ENCODE peak calls at places on chromosomes 3 and 15, in six cellular contexts. I is neuronal stem cell, J is IMR-90, K is H9, F is trophoblast cell, Q is H1. V is an unnamed sample.

GRCh38 chr3:196662033-196662432 is 22.5 kb downstream of the NRROS start:
- DNase-seq in I (no peak), J (no peak), K (no peak), F (peak), Q (no peak), V (no peak)

GRCh38 chr3:127814325-127814781 is 8.0 kb downstream of the MGLL start:
- DNase-seq in I (no peak), J (no peak), K (no peak), F (no peak), Q (no peak), V (no peak)

GRCh38 chr3:120471643-120472042 is 20.9 kb upstream of the FSTL1 start:
- DNase-seq in I (no peak), J (peak), K (no peak), F (peak), Q (no peak), V (no peak)

GRCh38 chr3:21256932-21257331 is 494.1 kb downstream of the ZNF385D start:
- DNase-seq in I (no peak), J (no peak), K (no peak), F (no peak), Q (no peak), V (no peak)

GRCh38 chr15:47296911-47297310 is 420.4 kb upstream of the SEMA6D start:
- DNase-seq in I (no peak), J (no peak), K (no peak), F (no peak), Q (no peak), V (no peak)

GRCh38 chr3:180854887-180855286 is 57.6 kb upstream of the FXR1 start:
- DNase-seq in I (no peak), J (no peak), K (no peak), F (no peak), Q (no peak), V (no peak)

GRCh38 chr15:99439524-99439835 is 126.3 kb upstream of the MEF2A start:
- DNase-seq in I (no peak), J (no peak), K (no peak), F (no peak), Q (no peak), V (no peak)

GRCh38 chr3:42443292-42443691 is 32.9 kb upstream of the LYZL4 start:
- DNase-seq in I (no peak), J (no peak), K (no peak), F (no peak), Q (no peak), V (no peak)

GRCh38 chr3:190024912-190025311 is 95.8 kb downstream of the P3H2 start:
- DNase-seq in I (no peak), J (peak), K (no peak), F (no peak), Q (no peak), V (peak)

GRCh38 chr15:85667491-85668424 is 127.0 kb downstream of the KLHL25 start:
- DNase-seq in I (no peak), J (peak), K (no peak), F (peak), Q (no peak), V (peak)

GRCh38 chr3:27905625-27906024 is 183.5 kb upstream of the EOMES start:
- DNase-seq in I (no peak), J (no peak), K (no peak), F (no peak), Q (no peak), V (no peak)

GRCh38 chr3:43855674-43856299 is 165.0 kb downstream of the ABHD5 start:
- DNase-seq in I (peak), J (peak), K (peak), F (peak), Q (peak), V (peak)

GRCh38 chr3:138325990-138326389 is 3.7 kb downstream of the NME9 start:
- DNase-seq in I (no peak), J (no peak), K (no peak), F (peak), Q (no peak), V (peak)

GRCh38 chr3:131995936-131996335 is 38.9 kb downstream of the CPNE4 start:
- DNase-seq in I (no peak), J (no peak), K (no peak), F (no peak), Q (no peak), V (no peak)

GRCh38 chr3:48285132-48285531 is 44.2 kb downstream of the ZNF589 start:
- DNase-seq in I (no peak), J (peak), K (no peak), F (peak), Q (no peak), V (no peak)

GRCh38 chr3:42887084-42887483 is 11.4 kb upstream of the CYP8B1 start:
- DNase-seq in I (no peak), J (no peak), K (no peak), F (no peak), Q (no peak), V (no peak)

DNA sequence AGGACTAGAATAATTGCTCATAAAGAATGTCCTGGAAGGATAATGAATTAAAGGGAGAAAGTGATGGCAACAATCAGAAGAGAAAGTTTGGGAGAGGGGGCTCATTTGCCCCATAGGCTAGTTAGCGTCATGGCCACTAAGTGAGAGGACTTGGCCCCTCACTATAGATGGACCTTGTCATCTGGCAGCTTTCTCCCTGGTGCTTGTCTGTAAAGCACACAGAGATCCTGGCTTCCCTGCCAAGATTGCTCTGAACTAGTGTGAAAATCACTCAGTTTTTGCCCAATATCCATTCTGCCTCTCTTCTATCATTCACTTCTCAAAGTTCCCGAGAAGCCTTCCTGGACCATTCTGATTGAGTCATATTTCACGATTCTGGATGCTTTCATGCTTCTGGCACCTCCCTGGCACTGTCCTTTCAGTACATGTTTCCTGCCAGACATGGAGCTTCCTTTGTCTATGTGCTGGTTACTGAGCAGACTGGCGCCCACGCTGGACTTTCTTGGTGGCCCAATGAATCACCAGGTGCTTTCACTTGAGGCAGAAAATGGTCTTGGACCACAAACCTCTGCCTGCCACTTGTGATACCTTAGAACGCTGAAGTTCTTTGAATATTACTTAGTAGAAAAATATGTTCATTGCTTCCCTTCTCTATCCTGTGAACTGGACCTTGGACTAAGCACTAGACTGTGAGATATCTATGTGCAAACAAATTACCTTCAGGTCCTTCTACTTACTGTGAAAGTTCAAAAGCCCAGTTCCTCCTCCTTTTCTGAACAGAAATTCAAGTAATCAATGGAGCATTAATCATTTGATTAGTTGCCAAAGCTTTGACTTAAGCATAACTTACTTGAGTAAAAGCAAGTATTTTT is 709.7 kb upstream of the CFAP20DC start:
- DNase-seq in I (no peak), J (no peak), K (no peak), F (no peak), Q (no peak), V (no peak)
- H4K91ac ChIP-seq in I (no peak), J (peak), K (no peak), F (no peak), Q (no peak), V (no peak)

DNA sequence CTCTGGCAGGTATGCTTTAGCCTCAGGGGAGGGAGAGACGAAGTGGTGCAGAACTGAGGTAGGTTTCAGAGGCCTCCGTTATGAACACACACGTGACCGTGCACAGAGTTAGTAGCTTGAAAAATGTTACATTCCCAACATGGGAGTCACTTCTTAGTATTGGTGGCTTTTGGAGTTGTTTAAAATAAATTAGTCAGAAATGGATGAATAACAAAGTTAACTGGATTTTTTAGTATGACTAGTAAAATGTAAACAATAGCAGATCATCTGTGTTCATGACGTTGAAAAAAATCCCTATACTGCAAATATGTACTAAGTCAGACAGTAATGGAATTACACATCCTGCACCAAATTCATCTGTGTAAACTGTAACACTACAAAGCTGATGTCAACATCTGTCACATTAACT is 279.6 kb downstream of the KLF13 start:
- DNase-seq in I (no peak), J (peak), K (no peak), F (peak), Q (no peak), V (peak)
- H4K91ac ChIP-seq in I (no peak), J (no peak), K (no peak), F (no peak), Q (no peak), V (no peak)

DNA sequence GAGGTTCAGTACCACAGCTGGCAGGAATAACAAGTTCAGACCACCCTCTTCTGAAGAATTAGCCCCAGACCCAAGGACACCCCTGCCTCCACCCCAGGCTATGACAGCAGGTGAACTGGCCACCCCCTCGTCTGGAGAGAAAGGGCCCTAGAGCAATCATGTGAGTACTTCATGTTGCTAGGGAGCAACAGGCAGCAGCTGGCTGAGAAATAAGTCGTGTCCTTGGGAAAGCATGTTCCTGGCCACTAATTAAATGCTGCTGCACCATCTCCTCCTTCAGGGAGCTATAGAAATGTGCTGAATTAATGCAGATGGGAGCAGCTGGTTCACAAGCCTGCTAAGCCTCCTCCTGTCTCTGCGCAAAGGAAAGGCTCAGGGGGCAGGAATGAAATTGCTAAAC is 31.5 kb downstream of the MRPS11 start:
- DNase-seq in I (no peak), J (no peak), K (no peak), F (no peak), Q (no peak), V (no peak)
- H4K91ac ChIP-seq in I (no peak), J (no peak), K (no peak), F (peak), Q (no peak), V (no peak)

GRCh38 chr3:165217739-165218138 is 21.6 kb upstream of the SLITRK3 start:
- DNase-seq in I (no peak), J (no peak), K (no peak), F (no peak), Q (no peak), V (no peak)
- H4K91ac ChIP-seq in I (no peak), J (no peak), K (no peak), F (no peak), Q (no peak), V (no peak)

DNA sequence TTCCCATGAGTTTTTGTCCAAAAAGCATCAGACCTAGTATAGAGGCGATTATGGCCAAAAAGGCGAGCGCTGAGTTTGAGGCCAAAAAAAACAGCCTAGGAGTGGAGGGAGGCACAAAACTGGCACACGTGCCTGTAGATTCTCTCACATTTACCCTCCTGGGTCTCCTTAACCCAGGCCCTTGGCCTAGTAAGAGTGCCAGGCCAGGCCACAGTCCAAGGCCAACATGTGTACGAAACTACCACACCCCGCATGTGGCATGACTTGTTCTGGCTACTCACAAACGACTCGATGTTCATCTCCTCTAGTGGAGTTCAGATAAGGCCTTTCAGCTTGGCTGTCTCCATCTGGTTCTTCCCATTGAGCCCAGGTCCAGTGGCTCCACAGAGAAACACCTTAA is 62.9 kb downstream of the DUT start:
- DNase-seq in I (no peak), J (no peak), K (no peak), F (no peak), Q (no peak), V (no peak)
- H4K91ac ChIP-seq in I (no peak), J (no peak), K (no peak), F (no peak), Q (no peak), V (no peak)

GRCh38 chr15:88003928-88004327 is 252.6 kb downstream of the NTRK3 start:
- DNase-seq in I (no peak), J (no peak), K (peak), F (peak), Q (no peak), V (no peak)

GRCh38 chr15:88004379-88004778 is 252.2 kb downstream of the NTRK3 start:
- DNase-seq in I (no peak), J (no peak), K (no peak), F (no peak), Q (no peak), V (no peak)

GRCh38 chr15:88002721-88003120 is 253.8 kb downstream of the NTRK3 start:
- DNase-seq in I (no peak), J (no peak), K (no peak), F (no peak), Q (no peak), V (no peak)

DNA sequence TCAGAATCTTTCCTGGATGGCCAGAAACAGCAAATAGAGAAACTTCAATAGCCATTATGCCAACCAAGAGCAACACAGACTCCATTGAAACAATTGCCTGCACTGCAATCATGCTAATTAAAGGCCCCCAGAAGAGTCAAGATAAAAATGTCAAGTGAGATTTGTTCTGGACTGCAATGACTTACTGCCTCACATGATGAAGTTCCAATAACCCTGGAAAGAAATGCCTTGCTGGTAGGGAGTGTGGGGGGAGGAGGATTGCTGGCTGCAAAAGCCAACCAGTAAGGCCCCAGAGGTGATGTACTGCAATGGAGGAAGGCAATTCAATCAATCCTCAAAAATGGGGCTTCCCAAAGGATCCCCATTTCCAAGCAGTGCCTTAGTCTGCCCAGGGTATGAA is 257.9 kb downstream of the NTRK3 start:
- DNase-seq in I (no peak), J (no peak), K (no peak), F (no peak), Q (no peak), V (no peak)
- H4K91ac ChIP-seq in I (no peak), J (no peak), K (no peak), F (no peak), Q (no peak), V (no peak)

GRCh38 chr15:61822511-61822910 is 237.7 kb downstream of the VPS13C start:
- DNase-seq in I (no peak), J (no peak), K (no peak), F (no peak), Q (no peak), V (no peak)
- H4K91ac ChIP-seq in I (no peak), J (no peak), K (no peak), F (no peak), Q (no peak), V (no peak)

GRCh38 chr3:69288161-69288895 is 97.6 kb downstream of the FRMD4B start:
- DNase-seq in I (peak), J (no peak), K (peak), F (no peak), Q (peak), V (no peak)

GRCh38 chr3:69292185-69292584 is 93.7 kb downstream of the FRMD4B start:
- DNase-seq in I (no peak), J (no peak), K (no peak), F (no peak), Q (no peak), V (no peak)

GRCh38 chr3:69290430-69290829 is 95.5 kb downstream of the FRMD4B start:
- DNase-seq in I (no peak), J (no peak), K (no peak), F (no peak), Q (no peak), V (no peak)

GRCh38 chr3:69292959-69293574 is 92.8 kb downstream of the FRMD4B start:
- DNase-seq in I (no peak), J (no peak), K (no peak), F (no peak), Q (no peak), V (no peak)

GRCh38 chr3:69290006-69290405 is 95.9 kb downstream of the FRMD4B start:
- DNase-seq in I (no peak), J (no peak), K (no peak), F (no peak), Q (no peak), V (no peak)
- H4K91ac ChIP-seq in I (no peak), J (no peak), K (no peak), F (no peak), Q (no peak), V (no peak)

DNA sequence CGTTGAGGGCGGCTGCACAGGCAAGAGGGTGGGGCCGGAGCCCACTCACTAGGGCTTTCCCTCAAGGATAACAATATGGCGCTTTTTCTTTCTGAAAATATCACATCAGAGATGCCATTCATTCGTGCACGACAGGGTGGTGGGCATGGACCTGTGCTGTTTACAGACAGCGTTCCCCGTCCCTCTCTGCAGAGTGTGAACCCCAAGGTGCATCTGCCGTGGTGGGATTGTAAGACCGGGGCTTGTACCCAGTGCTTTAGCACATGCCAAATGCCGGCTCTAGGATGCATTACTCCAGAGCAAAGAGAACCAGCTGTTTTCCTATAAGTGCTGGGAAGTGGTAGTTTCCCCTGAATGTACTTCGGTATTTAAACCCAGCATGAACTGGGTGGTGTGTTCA is 37.0 kb downstream of the CHDH start:
- DNase-seq in I (no peak), J (no peak), K (peak), F (no peak), Q (no peak), V (no peak)
- H4K91ac ChIP-seq in I (no peak), J (no peak), K (no peak), F (no peak), Q (no peak), V (no peak)

V was measured in mesenchymal stem cell.